ENCODE peak calls at places on chromosomes 5 and 9, in six cellular contexts. K is HCT116; R is keratinocyte; M is left ventricle myocardium inferior; X is CD8-positive, alpha-beta T cell; Q is PC-9. A is an unnamed sample.

GRCh38 chr5:141478321-141478945 is 2.7 kb downstream of the PCDHGC3 start:
- DNase-seq in K (no peak), R (peak; percentile 44), M (no peak), X (no peak), Q (peak; percentile 33), A (peak; percentile 76)

GRCh38 chr9:134592819-134593200 is 48.8 kb upstream of the COL5A1 start:
- DNase-seq in K (no peak), R (no peak), M (no peak), X (no peak), Q (no peak), A (no peak)

GRCh38 chr9:118929317-118929716 is 439.9 kb downstream of the BRINP1 start:
- DNase-seq in K (no peak), R (no peak), M (no peak), X (no peak), Q (no peak), A (peak; percentile 16)

GRCh38 chr9:33464045-33464636 is 9.6 kb downstream of the NOL6 start:
- DNase-seq in K (no peak), R (no peak), M (no peak), X (no peak), Q (no peak), A (peak; percentile 45)

GRCh38 chr9:14315754-14316573 is 2.0 kb upstream of the NFIB start:
- DNase-seq in K (no peak), R (no peak), M (peak; percentile 35), X (no peak), Q (peak; percentile 7), A (no peak)

GRCh38 chr5:132505641-132506040 is 15.1 kb upstream of the IRF1 start:
- DNase-seq in K (no peak), R (no peak), M (no peak), X (no peak), Q (no peak), A (no peak)

GRCh38 chr5:148469446-148470062 is 85.8 kb downstream of the FBXO38 start:
- DNase-seq in K (no peak), R (no peak), M (peak; percentile 40), X (no peak), Q (no peak), A (peak; percentile 29)

GRCh38 chr9:130933114-130934046 is 5.7 kb downstream of the FIBCD1 start:
- DNase-seq in K (no peak), R (no peak), M (no peak), X (no peak), Q (peak; percentile 55), A (peak; percentile 51)

GRCh38 chr9:89154651-89155336 is 23.8 kb downstream of the SHC3 start:
- DNase-seq in K (peak; percentile 51), R (peak; percentile 36), M (no peak), X (no peak), Q (peak; percentile 43), A (peak; percentile 89)

GRCh38 chr5:175201393-175201792 is 242.6 kb downstream of the DRD1 start:
- DNase-seq in K (no peak), R (no peak), M (no peak), X (no peak), Q (no peak), A (no peak)

GRCh38 chr5:156683509-156683908 is 166.6 kb upstream of the PPP1R2B start:
- DNase-seq in K (no peak), R (no peak), M (no peak), X (no peak), Q (no peak), A (no peak)

GRCh38 chr5:135631356-135631755 is 52.6 kb upstream of the CXCL14 start:
- DNase-seq in K (no peak), R (no peak), M (no peak), X (no peak), Q (no peak), A (no peak)

GRCh38 chr5:135635471-135635870 is 56.7 kb upstream of the CXCL14 start:
- DNase-seq in K (no peak), R (no peak), M (no peak), X (no peak), Q (no peak), A (no peak)

GRCh38 chr5:135629164-135629563 is 50.4 kb upstream of the CXCL14 start:
- DNase-seq in K (no peak), R (no peak), M (no peak), X (no peak), Q (no peak), A (no peak)

GRCh38 chr5:135629666-135630065 is 50.9 kb upstream of the CXCL14 start:
- DNase-seq in K (no peak), R (no peak), M (no peak), X (no peak), Q (no peak), A (no peak)

GRCh38 chr5:135632806-135633205 is 54.0 kb upstream of the CXCL14 start:
- DNase-seq in K (no peak), R (no peak), M (no peak), X (no peak), Q (no peak), A (no peak)
- TF ChIP-seq CTCF in K (no peak), R (no peak), M (no peak), X (no peak), Q (no peak), A (no peak)

GRCh38 chr9:132631280-132631679 is 38.5 kb downstream of the DDX31 start:
- DNase-seq in K (no peak), R (peak; percentile 83), M (no peak), X (no peak), Q (peak; percentile 3), A (peak; percentile 87)

GRCh38 chr9:132631685-132632084 is 38.1 kb downstream of the DDX31 start:
- DNase-seq in K (no peak), R (no peak), M (no peak), X (no peak), Q (no peak), A (no peak)

GRCh38 chr9:132632426-132632825 is 37.4 kb downstream of the DDX31 start:
- DNase-seq in K (no peak), R (no peak), M (no peak), X (no peak), Q (no peak), A (peak; percentile 32)

GRCh38 chr9:132630116-132630515 is 39.7 kb downstream of the DDX31 start:
- DNase-seq in K (no peak), R (no peak), M (no peak), X (no peak), Q (no peak), A (no peak)

GRCh38 chr9:132630811-132631210 is 39.0 kb downstream of the DDX31 start:
- DNase-seq in K (no peak), R (peak; percentile 75), M (no peak), X (no peak), Q (no peak), A (peak; percentile 93)
- H3K4me3 ChIP-seq in K (no peak overlapping the region), R (no peak overlapping the region), M (no peak overlapping the region), X (no peak overlapping the region), Q (no peak overlapping the region), A (no peak overlapping the region)

DNA sequence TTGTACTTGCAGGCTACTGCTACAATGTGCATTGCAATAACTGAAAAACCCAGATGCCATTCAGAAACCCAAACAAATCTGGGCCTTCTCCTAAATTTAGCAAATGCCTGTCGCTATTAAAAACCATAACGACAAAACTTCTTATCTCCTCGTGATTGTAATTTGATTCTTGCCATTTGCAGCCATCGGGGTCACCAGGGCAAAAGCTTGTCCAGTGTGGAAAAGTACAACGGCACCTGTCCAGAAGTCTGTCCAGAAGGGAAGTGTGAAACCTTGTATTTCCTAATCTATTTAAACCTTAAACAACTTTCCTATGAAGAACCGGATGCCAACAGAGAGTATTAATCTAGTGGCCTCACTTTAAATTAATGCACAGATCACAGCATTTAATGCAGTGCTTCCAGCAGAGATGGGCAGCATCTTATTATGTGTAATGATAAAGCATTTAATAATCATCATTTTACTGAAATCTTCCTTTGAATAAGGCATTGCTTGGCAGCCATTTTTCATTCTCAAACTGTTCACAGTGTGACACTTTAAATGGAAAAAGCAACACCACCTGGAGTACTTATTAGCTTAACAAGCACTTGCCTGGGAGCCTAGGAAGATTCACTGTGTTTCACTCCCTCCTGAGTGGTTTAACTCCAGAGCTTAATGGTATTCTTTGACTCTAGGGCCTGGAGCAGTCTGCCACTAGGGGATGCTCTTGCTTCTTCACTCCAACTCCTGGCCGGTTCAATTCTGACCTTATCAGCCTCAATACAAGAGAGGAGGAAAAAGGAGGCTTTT is 4.9 kb upstream of the C7 start:
- DNase-seq in K (peak; percentile 59), R (no peak), M (peak; percentile 53), X (no peak), Q (peak; percentile 79), A (peak; percentile 79)
- TF ChIP-seq CTCF in K (peak; percentile 68), R (peak; percentile 85), M (peak; percentile 95), X (peak; percentile 38), Q (peak; percentile 98), A (peak; percentile 100)

GRCh38 chr5:58818515-58818914 is 235.6 kb downstream of the RAB3C start:
- DNase-seq in K (no peak), R (no peak), M (no peak), X (no peak), Q (no peak), A (no peak)
- H3K4me3 ChIP-seq in K (no peak overlapping the region), R (no peak overlapping the region), M (no peak overlapping the region), X (no peak overlapping the region), Q (no peak overlapping the region), A (no peak overlapping the region)

DNA sequence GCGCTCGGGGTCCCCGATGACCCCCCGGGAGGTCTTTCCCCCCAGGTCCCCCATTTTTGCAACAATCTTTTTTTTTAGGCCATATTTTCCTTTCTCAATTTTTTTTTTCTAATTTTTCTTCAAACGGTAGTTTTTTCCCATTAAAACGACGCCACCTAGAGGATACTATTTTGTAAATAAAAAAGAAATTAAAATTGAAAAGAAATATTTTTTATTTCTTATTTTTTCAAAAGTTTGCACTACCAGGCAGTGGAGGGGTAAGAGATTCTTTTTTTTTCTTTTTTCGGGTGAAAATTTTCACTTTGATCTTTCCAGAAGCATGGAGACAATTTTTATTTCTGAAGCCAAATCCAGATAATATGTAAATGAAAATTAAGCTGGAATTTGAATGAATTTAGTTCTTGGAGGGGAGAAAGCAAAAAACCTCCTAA is 712 bp downstream of the ZNF618 start:
- DNase-seq in K (no peak), R (no peak), M (no peak), X (no peak), Q (peak; percentile 17), A (no peak)
- TF ChIP-seq CTCF in K (peak; percentile 60), R (no peak), M (peak; percentile 55), X (peak; percentile 19), Q (peak; percentile 63), A (peak; percentile 27)

DNA sequence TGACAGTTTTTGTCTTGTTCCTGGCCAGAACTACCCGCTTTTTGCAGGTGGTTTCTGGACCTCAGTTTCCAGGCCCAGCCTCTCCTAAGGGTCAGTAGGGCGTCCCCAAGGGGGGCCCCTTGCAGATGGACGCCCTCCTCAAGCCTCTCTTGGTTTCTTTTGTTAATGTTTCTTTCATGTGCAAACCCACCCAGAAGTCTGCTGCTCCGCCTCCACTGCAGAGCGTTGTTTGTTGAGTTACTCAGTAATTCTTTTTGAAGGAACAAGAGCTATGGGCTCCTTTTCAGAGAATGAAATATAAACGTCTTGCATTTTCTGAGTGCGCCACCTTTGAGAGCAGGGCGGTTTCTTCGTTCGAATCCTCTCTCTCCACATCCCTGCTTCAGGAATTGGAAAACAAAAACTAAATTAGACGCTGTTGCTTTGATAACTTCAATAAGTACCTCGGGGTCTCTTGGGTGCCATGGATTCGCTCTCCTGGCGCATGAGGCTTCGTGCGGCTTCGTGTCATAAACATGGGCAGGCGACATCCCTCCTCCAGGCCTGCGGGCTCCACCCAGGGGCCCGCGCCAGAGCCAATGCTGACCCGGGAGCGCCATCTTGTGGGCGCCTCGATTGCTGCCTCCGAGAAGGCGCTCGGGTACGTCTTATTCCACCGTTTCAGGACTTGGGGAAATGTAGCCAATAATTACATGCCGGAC is 38.3 kb upstream of the CKMT2 start:
- DNase-seq in K (peak; percentile 68), R (no peak), M (peak; percentile 83), X (peak; percentile 57), Q (peak; percentile 81), A (peak; percentile 72)
- H3K4me3 ChIP-seq in K (no peak overlapping the region), R (no peak overlapping the region), M (peak overlapping the region; percentile 15), X (no peak overlapping the region), Q (no peak overlapping the region), A (peak overlapping the region; percentile 20)

GRCh38 chr9:137967280-137967943 is 89.8 kb downstream of the CACNA1B start:
- DNase-seq in K (no peak), R (no peak), M (no peak), X (no peak), Q (no peak), A (no peak)
- TF ChIP-seq CTCF in K (no peak), R (no peak), M (no peak), X (no peak), Q (no peak), A (no peak)

A was measured in epithelial cell of esophagus.